ENCODE peak calls at places on chromosomes 4 and X, in five cellular contexts. G is SK-N-SH, D is HepG2, Q is H1, W is K562. E is an unnamed sample. For H3K4me1, the result is how much of the 10 kb centered on the place peaks cover.

GRCh38 chr4:2433609-2434350 is 15.0 kb downstream of the CFAP99 start:
- DNase-seq in G (no peak), D (no peak), Q (no peak), W (no peak), E (no peak)

GRCh38 chrX:103073442-103073841 is 9.5 kb upstream of the BEX1 start:
- DNase-seq in G (no peak), D (no peak), Q (no peak), W (no peak), E (no peak)

GRCh38 chr4:16083217-16084191 is at the start of gene PROM1:
- DNase-seq in G (peak), D (peak), Q (no peak), W (no peak), E (no peak)

GRCh38 chrX:120740072-120740471 is 110.2 kb upstream of the C1GALT1C1 start:
- DNase-seq in G (no peak), D (no peak), Q (no peak), W (no peak), E (no peak)

GRCh38 chr4:86957214-86957613 is 22.4 kb downstream of the AFF1 start:
- DNase-seq in G (no peak), D (no peak), Q (no peak), W (no peak), E (peak)

GRCh38 chr4:81606166-81606565 is 134.5 kb upstream of the RASGEF1B start:
- DNase-seq in G (no peak), D (no peak), Q (no peak), W (no peak), E (no peak)

GRCh38 chr4:3656441-3657376 is 109.5 kb upstream of the ADRA2C start:
- DNase-seq in G (no peak), D (no peak), Q (no peak), W (no peak), E (no peak)

GRCh38 chr4:176794151-176794550 is 1.4 kb upstream of the VEGFC start:
- DNase-seq in G (no peak), D (no peak), Q (no peak), W (no peak), E (no peak)

GRCh38 chrX:86002076-86002896 is 45.1 kb downstream of the CHM start:
- DNase-seq in G (no peak), D (peak), Q (peak), W (peak), E (no peak)

GRCh38 chrX:283115-283845 is 2.1 kb downstream of the PLCXD1 start:
- DNase-seq in G (peak), D (no peak), Q (peak), W (peak), E (peak)

GRCh38 chrX:43809463-43809862 is 72.8 kb downstream of the MAOB start:
- DNase-seq in G (no peak), D (no peak), Q (no peak), W (no peak), E (no peak)

GRCh38 chrX:42495139-42495538 is 282.8 kb downstream of the PPP1R2C start:
- DNase-seq in G (no peak), D (no peak), Q (no peak), W (no peak), E (no peak)

GRCh38 chr4:67746797-67747495 is 7.2 kb downstream of the GNRHR start:
- DNase-seq in G (peak), D (peak), Q (no peak), W (peak), E (peak)

GRCh38 chr4:56641494-56642051 is 39.5 kb downstream of the HOPX start:
- DNase-seq in G (no peak), D (no peak), Q (no peak), W (no peak), E (no peak)

GRCh38 chr4:140242357-140243284 is 88.6 kb upstream of the MAML3 start:
- DNase-seq in G (no peak), D (no peak), Q (no peak), W (no peak), E (no peak)

GRCh38 chr4:136637071-136637777 is 895.1 kb downstream of the PCDH18 start:
- DNase-seq in G (peak), D (peak), Q (peak), W (peak), E (no peak)

GRCh38 chrX:78102100-78102499 is 1.9 kb upstream of the PGK1 start:
- DNase-seq in G (no peak), D (no peak), Q (no peak), W (no peak), E (no peak)

GRCh38 chrX:149909324-149910177 is 19.8 kb upstream of the HSFX4 start:
- DNase-seq in G (no peak), D (no peak), Q (no peak), W (no peak), E (no peak)

GRCh38 chr4:105145059-105145912 is 1.4 kb upstream of the TET2 start:
- DNase-seq in G (no peak), D (no peak), Q (no peak), W (no peak), E (no peak)

GRCh38 chr4:41135761-41136160 is 78.6 kb downstream of the APBB2 start:
- DNase-seq in G (no peak), D (no peak), Q (no peak), W (no peak), E (no peak)

GRCh38 chrX:70755850-70756249 is 152.7 kb downstream of the TEX11 start:
- DNase-seq in G (no peak), D (no peak), Q (peak), W (peak), E (no peak)

GRCh38 chrX:40340116-40340515 is 240.7 kb upstream of the ATP6AP2 start:
- DNase-seq in G (no peak), D (no peak), Q (no peak), W (no peak), E (no peak)

GRCh38 chr4:163548481-163549243 is 54.2 kb downstream of the TMA16 start:
- DNase-seq in G (peak), D (peak), Q (no peak), W (peak), E (no peak)

GRCh38 chr4:128600996-128601857 is 208.3 kb upstream of the JADE1 start:
- DNase-seq in G (peak), D (peak), Q (peak), W (peak), E (no peak)
- TF ChIP-seq POLR2AphosphoS5 in G (peak), D (no peak), Q (no peak), W (no peak), E (no peak)

GRCh38 chrX:13009256-13009655 is 34.3 kb downstream of the TMSB4X start:
- DNase-seq in G (no peak), D (no peak), Q (no peak), W (no peak), E (no peak)

GRCh38 chrX:13007519-13008188 is 32.7 kb downstream of the TMSB4X start:
- DNase-seq in G (no peak), D (no peak), Q (no peak), W (no peak), E (no peak)

GRCh38 chrX:13008189-13008533 is 33.3 kb downstream of the TMSB4X start:
- DNase-seq in G (no peak), D (no peak), Q (no peak), W (no peak), E (no peak)

GRCh38 chrX:13009844-13010243 is 34.6 kb downstream of the FAM9C start:
- DNase-seq in G (no peak), D (no peak), Q (no peak), W (no peak), E (no peak)

GRCh38 chrX:13008851-13009250 is 33.9 kb downstream of the TMSB4X start:
- DNase-seq in G (no peak), D (no peak), Q (no peak), W (no peak), E (no peak)
- H3K4me1 ChIP-seq in G (under half), D (under half), Q (under half), W (under half), E (half or more)

DNA sequence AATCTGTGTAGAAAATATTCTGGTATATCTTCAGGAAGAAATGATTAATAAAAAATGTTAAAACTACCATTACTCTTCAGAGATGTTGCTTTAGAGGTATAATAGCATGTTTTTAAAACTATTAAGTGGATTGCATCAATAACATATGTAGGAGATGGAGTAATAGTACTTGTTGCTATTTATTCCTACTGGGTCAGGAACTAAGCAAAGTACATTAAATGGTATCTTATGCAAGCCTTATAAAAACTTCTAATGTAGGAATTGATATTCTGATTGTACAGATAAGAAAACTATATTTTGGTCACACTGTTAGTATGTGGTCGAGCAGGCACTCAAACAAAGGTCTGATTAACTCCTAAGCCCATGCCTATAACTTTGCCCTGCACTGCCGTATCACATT is 31.4 kb upstream of the PDLIM5 start:
- DNase-seq in G (no peak), D (no peak), Q (no peak), W (no peak), E (no peak)
- TF ChIP-seq USF2 in G (no peak), D (no peak), Q (no peak), W (no peak), E (no peak)

GRCh38 chr4:184347251-184348239 is 126.8 kb downstream of the IRF2 start:
- DNase-seq in G (no peak), D (no peak), Q (no peak), W (peak), E (peak)
- TF ChIP-seq POLR2AphosphoS5 in G (no peak), D (no peak), Q (peak), W (no peak), E (peak)

GRCh38 chrX:53666171-53666570 is 20.3 kb downstream of the HUWE1 start:
- DNase-seq in G (no peak), D (no peak), Q (no peak), W (no peak), E (no peak)

GRCh38 chrX:53674581-53674980 is 11.9 kb downstream of the HUWE1 start:
- DNase-seq in G (no peak), D (no peak), Q (no peak), W (no peak), E (no peak)

DNA sequence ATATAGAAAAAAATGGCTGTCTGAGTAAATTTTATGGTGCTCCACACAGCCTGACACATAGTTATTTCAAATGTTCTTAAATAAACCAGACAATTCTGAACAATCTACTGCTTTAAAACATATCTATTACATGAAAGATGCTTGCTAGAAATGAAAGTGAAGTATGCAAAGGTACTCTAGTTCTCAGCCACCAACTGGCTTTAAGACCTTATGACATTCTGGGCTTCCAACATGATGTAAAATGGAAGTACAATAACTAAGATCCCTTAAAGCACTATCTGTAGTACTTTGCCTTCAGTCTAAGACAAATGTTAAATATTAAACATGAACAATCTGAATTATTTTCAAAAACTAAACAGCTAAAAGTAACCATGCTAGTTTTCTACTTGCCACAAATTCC is 17.3 kb downstream of the HUWE1 start:
- DNase-seq in G (no peak), D (no peak), Q (no peak), W (no peak), E (no peak)
- H3K4me1 ChIP-seq in G (under half), D (under half), Q (under half), W (under half), E (under half)

GRCh38 chr4:65943076-65943475 is 272.8 kb upstream of the EPHA5 start:
- DNase-seq in G (no peak), D (peak), Q (peak), W (no peak), E (no peak)
- TF ChIP-seq USF2 in G (no peak), D (no peak), Q (no peak), W (no peak), E (no peak)

DNA sequence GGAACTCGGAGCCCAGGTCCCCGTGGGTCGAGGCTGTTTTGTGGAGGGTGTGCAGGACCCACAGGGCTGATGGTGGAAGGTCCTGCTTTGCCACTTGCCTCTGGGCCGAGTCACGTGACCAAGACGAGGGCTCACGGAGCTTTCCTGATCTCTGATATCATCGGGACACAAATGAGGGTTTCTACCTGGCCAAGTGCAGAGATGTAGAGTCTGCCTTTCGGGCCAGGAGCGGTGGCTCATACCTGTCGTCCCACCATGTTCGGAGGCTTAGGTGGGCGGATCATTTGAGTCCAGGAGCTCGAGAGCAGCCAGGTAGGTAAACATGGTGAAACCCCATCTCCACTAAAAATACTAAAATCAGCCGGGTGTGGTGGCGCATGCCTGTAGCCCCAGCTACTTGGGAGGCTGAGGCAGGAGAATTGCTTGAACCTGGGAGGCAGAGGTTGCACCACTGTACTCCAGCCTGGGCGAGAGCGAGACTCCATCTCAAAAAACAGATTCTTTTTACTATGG is 7.1 kb downstream of the SLC25A6 start:
- DNase-seq in G (peak), D (no peak), Q (no peak), W (no peak), E (no peak)
- TF ChIP-seq POLR2AphosphoS5 in G (peak), D (peak), Q (peak), W (peak), E (peak)